ENCODE peak calls at places on chromosomes 16 and 17, in eight cellular contexts. L is fibroblast of lung; P is mucosa of descending colon; S is heart right ventricle; C is ascending aorta; O is left ventricle myocardium inferior; T is transverse colon; Y is CD8-positive, alpha-beta T cell. G is an unnamed sample.

GRCh38 chr16:57736419-57737281 is 1.1 kb downstream of the KATNB1 start:
- DNase-seq in L (peak), Y (peak), S (no peak), P (peak), T (peak), O (peak), C (no peak), G (peak)

GRCh38 chr16:76583466-76583865 is 306.3 kb downstream of the CNTNAP4 start:
- DNase-seq in O (peak), P (no peak), L (no peak), Y (no peak), S (peak), C (no peak), T (no peak), G (peak)

GRCh38 chr16:8109510-8110369 is 480.6 kb downstream of the TMEM114 start:
- DNase-seq in S (no peak), T (no peak), L (no peak), C (no peak), O (no peak), P (no peak), Y (no peak), G (no peak)

GRCh38 chr17:59332890-59333377 is 1.5 kb downstream of the YPEL2 start:
- DNase-seq in L (no peak), C (peak), T (peak), P (no peak), S (peak), Y (peak), O (peak), G (peak)

GRCh38 chr16:82024274-82024673 is 10.8 kb upstream of the HSD17B2 start:
- DNase-seq in P (no peak), Y (no peak), T (no peak), L (no peak), S (no peak), C (no peak), O (no peak), G (no peak)

GRCh38 chr16:726438-727290 is at the start of the genes CCDC78 and HAGHL:
- DNase-seq in L (peak), O (peak), P (peak), T (peak), S (peak), C (no peak), Y (peak), G (peak)

GRCh38 chr17:68709995-68710780 is 109.0 kb upstream of the FAM20A start:
- DNase-seq in Y (no peak), L (peak), S (no peak), C (no peak), O (no peak), T (no peak), P (no peak), G (no peak)

GRCh38 chr16:48963901-48964615 is 317.6 kb downstream of the CBLN1 start:
- DNase-seq in T (no peak), S (no peak), C (no peak), P (no peak), Y (no peak), O (no peak), L (peak), G (peak)

GRCh38 chr17:61305024-61305423 is 94.6 kb upstream of the TBX2 start:
- DNase-seq in C (no peak), T (no peak), O (no peak), Y (no peak), S (no peak), P (no peak), L (no peak), G (no peak)

GRCh38 chr17:41970901-41971331 is 4.3 kb downstream of the CNP start:
- DNase-seq in O (no peak), S (no peak), L (no peak), P (no peak), C (no peak), T (no peak), Y (no peak), G (no peak)

GRCh38 chr16:87692756-87693155 is 73.0 kb downstream of the KLHDC4 start:
- DNase-seq in L (no peak), P (no peak), C (no peak), O (no peak), T (no peak), S (no peak), Y (no peak), G (no peak)

GRCh38 chr16:48632137-48632774 is 22.3 kb upstream of the N4BP1 start:
- DNase-seq in O (no peak), L (no peak), S (no peak), T (no peak), P (no peak), C (no peak), Y (no peak), G (no peak)

GRCh38 chr16:83956336-83957289 is 3.6 kb downstream of the OSGIN1 start:
- DNase-seq in S (peak), T (peak), P (peak), O (peak), C (peak), L (peak), Y (peak), G (peak)

GRCh38 chr16:84557059-84557458 is 52.6 kb upstream of the MEAK7 start:
- DNase-seq in O (no peak), L (no peak), T (no peak), P (peak), Y (no peak), S (no peak), C (no peak), G (no peak)

GRCh38 chr16:81864646-81865382 is 85.7 kb downstream of the PLCG2 start:
- DNase-seq in S (no peak), L (no peak), O (no peak), T (no peak), C (no peak), P (no peak), Y (no peak), G (no peak)

GRCh38 chr17:19762515-19762961 is 14.4 kb upstream of the ALDH3A1 start:
- DNase-seq in L (peak), Y (peak), T (peak), S (peak), O (peak), P (peak), C (peak), G (peak)

GRCh38 chr17:11081342-11081741 is 159.7 kb upstream of the SHISA6 start:
- DNase-seq in T (peak), P (peak), C (no peak), O (no peak), S (no peak), Y (no peak), L (no peak), G (no peak)

GRCh38 chr16:47925811-47926460 is 229.9 kb downstream of the ABCC12 start:
- DNase-seq in L (peak), P (no peak), Y (no peak), O (no peak), S (no peak), T (no peak), C (no peak), G (no peak)

GRCh38 chr16:56849690-56850680 is 15.0 kb upstream of the SLC12A3 start:
- DNase-seq in T (no peak), L (peak), Y (no peak), C (peak), S (no peak), P (peak), O (no peak), G (peak)

GRCh38 chr16:69860233-69861231 is 90.6 kb upstream of the CLEC18A start:
- DNase-seq in O (no peak), L (no peak), C (no peak), Y (no peak), P (no peak), S (no peak), T (peak), G (no peak)

GRCh38 chr16:1163567-1164055 is 10.7 kb downstream of the CACNA1H start:
- DNase-seq in P (no peak), L (peak), T (no peak), C (no peak), S (no peak), O (no peak), Y (no peak), G (no peak)

GRCh38 chr17:40021471-40021961 is 6.3 kb downstream of the CSF3 start:
- DNase-seq in O (no peak), L (peak), C (no peak), Y (no peak), S (no peak), P (peak), T (no peak), G (peak)

GRCh38 chr17:65287040-65287439 is 149.9 kb downstream of the RGS9 start:
- DNase-seq in T (no peak), Y (no peak), C (peak), O (no peak), S (no peak), L (peak), P (no peak), G (peak)

GRCh38 chr17:80937501-80938356 is 53.9 kb upstream of the CHMP6 start:
- DNase-seq in P (no peak), T (no peak), O (no peak), Y (no peak), L (peak), C (no peak), S (no peak), G (no peak)

GRCh38 chr17:10327640-10328039 is 45.2 kb downstream of the MYH13 start:
- DNase-seq in S (peak), Y (peak), O (peak), L (peak), T (peak), C (peak), P (peak), G (peak)

GRCh38 chr16:51409001-51409675 is 258.1 kb upstream of the SALL1 start:
- DNase-seq in C (no peak), L (peak), P (no peak), O (no peak), Y (no peak), T (no peak), S (no peak), G (peak)

GRCh38 chr16:30095166-30096078 is 591 bp downstream of the YPEL3 start:
- DNase-seq in T (peak), L (no peak), C (no peak), P (peak), O (no peak), S (peak), Y (peak), G (no peak)

GRCh38 chr16:70611785-70612303 is 34.5 kb upstream of the IL34 start:
- DNase-seq in C (no peak), P (no peak), S (no peak), T (no peak), Y (no peak), O (no peak), L (no peak), G (no peak)

GRCh38 chr17:10136258-10136981 is 62.0 kb downstream of the GAS7 start:
- DNase-seq in S (no peak), P (no peak), L (no peak), C (no peak), T (no peak), O (no peak), Y (no peak), G (no peak)

GRCh38 chr17:82412535-82413520 is 5.3 kb upstream of the HEXD start:
- DNase-seq in P (no peak), L (no peak), S (no peak), T (no peak), Y (no peak), C (no peak), O (no peak), G (no peak)

GRCh38 chr16:2483160-2483559 is 8.2 kb downstream of the TBC1D24 start:
- DNase-seq in O (no peak), L (no peak), T (no peak), S (no peak), C (no peak), Y (no peak), P (no peak), G (no peak)
- H3K4me3 ChIP-seq in O (peak), L (peak), T (no peak), S (no peak), C (peak), Y (no peak), P (no peak), G (no peak)

DNA sequence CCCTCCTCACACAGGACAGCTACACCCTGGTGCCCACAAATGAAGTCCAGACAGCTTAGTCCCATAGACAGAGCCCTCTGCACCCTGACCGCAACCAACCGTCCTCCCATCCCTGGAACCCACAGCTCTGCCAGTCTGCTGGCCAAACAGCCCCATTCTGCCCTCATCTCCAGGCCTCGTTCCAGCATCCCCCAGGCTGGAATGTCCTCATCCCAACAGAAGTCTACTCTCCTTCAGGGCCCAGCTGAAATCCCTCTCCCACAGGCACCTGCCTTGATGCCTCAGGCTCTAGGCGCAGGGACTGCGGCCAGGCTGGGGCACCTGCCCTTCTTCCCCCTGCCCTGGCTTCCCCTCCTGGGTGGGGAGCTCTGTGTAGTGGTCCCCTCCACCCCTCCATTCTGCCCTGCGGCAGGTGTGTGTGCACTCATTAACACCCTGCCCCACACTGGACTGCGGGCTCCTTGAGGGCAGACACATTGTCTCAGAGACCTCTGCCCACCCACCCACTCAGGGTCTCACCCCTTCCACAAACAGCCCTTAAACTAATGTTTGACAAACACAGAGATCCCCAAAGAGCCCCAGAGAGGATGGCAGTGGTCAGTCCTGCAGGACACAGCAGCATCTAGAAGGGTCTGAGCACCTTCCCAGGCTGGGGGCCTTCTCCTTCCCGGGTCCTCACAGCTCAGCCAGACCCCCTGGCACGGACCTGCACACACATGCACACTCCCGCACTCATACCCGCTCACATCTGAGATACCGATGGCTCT is 830 bp downstream of the GRIN2C start:
- DNase-seq in S (no peak), Y (no peak), L (no peak), O (no peak), P (no peak), T (no peak), C (no peak), G (no peak)
- TF ChIP-seq CTCF in S (no peak), Y (no peak), L (no peak), O (no peak), P (no peak), T (no peak), C (no peak), G (no peak)

GRCh38 chr17:28071179-28071578 is 28.7 kb downstream of the NLK start:
- DNase-seq in C (no peak), Y (no peak), P (no peak), S (no peak), T (no peak), L (no peak), O (no peak), G (no peak)
- H3K4me3 ChIP-seq in C (no peak), Y (no peak), P (no peak), S (no peak), T (no peak), L (no peak), O (no peak), G (no peak)

DNA sequence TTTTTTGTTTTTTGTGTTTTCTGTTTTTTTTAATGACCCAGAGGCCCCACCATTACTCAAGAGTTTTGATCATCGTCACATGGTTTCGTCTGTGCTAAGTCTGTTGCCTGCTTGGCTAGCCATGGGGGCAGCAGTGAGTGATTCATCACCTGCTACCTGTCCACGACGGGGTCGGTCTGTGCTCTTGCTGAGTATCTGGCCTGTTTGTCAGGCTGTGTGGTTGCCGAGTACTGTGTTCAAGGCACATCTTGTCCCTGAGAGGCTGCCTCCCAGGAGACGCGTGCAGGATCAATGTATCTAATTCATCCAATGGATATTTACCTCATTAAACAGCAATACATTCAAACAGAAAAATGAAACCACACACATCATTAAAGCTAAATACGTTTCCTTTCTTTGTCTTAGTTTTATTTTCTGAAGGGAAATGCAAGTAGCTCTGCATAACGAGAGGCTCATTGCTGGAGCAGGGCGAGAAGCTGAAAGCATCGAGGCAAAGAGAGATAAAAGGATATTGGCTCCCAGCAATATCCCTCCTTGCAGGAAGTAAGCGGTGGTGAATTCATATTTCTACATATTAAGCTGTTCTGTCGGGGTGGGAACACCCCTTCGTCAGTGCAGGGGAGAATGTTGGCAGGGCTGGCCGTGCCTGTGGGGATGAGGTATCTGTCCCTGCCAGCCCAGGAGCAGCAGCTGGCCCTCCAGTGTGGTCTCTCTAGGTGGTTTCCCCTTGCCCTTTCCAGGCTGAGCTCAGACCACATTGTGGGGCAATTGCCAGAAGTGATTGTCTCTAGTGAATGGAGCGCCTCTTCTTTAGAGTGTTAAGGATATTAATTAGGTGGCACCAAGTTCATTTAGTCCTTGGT is 166.2 kb upstream of the ASIC2 start:
- DNase-seq in S (no peak), L (no peak), O (no peak), T (no peak), Y (no peak), C (no peak), P (no peak), G (no peak)
- TF ChIP-seq CTCF in S (no peak), L (no peak), O (no peak), T (no peak), Y (no peak), C (no peak), P (no peak), G (no peak)

DNA sequence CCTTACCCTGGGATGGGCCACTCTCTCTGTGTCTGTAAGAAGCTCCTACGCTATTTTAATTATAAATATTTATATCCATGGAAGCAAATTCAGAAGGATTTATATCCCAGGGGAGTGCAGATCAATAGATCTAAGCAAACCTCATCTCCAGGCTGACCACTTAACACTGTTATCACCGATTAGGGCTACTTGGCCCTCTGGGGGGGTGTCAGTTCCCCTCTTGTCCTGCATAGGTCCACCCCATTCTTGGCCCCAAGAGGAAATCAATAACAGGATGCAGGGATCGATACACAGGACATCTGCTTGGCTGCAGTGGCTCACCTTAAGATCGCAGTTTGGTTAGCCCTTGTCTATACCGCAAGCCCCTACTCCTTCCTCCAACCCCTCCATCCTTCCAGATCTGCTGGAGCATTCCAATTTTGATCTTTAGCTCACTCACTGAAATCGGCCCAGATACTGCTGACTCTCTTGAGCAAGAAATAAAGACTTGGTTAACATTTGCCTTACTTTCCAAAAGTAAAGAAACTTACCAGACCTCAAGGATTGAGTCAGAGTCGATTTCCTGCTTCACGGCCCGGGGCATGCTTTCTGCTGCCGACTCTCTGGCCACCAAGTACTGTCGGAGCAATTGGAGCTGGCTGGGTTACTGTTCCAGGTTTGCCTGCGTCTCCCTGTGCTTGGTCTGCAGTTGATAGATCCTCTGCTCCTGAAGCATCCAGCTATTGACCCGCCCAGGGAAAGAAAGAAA is 112.3 kb upstream of the PMFBP1 start:
- DNase-seq in L (no peak), O (no peak), T (no peak), S (no peak), C (no peak), Y (no peak), P (no peak), G (no peak)
- H3K4me3 ChIP-seq in L (no peak), O (no peak), T (no peak), S (no peak), C (no peak), Y (no peak), P (no peak), G (no peak)

DNA sequence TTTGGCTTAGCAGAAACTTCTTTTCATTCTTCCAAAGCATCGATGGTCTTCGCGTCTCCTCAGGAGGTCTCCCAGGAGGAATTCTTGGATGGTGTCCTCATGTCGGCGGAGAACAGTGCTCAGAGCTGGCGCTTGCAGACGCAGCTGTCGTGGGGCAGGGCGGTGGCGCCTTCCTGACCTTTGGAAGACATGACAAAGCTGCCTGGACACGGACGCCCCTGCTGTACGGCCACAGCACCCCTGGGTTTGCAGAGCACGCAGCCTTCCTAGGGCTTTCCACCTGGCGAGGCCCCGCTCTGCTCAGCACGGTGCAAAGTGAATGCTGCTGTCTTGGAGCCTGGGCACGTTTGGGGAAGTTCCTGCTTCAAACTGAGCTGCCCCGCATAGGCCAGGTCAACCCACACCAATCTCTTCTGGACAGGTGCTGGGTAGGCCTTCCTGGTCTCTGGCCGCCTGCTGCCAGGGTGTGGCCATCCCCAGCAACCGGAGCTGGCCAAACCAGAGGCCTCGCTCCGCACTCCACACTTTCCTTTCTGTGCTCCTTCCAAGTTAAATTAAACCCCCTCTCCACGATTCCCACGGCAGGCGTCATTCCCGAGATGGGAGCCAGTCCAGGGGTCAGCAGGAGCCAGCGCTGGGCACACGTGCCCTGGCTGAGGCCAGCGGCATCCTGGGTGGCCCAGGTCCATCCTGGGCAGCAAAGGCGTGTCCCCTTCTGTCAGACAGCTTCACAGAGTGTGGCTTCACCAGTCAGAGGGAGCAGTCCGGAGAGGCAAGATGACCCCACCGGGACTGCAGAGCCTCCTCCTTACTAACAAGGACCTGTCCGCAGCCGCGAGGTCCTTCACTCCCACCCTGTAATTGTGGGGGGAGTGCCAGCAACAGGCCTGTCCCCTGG is 15.0 kb upstream of the KREMEN2 start:
- DNase-seq in L (no peak), O (no peak), S (no peak), P (no peak), T (no peak), Y (no peak), C (peak), G (no peak)
- TF ChIP-seq CTCF in L (no peak), O (no peak), S (no peak), P (no peak), T (no peak), Y (no peak), C (no peak), G (no peak)

G was measured in fibroblast of pulmonary artery.